ENCODE peak calls at places on chromosomes 2 and 18, in nine cellular contexts. I is stomach; S is uterus; D is breast epithelium; T is GM12878; G is spleen; B is fibroblast of lung; N is CD4-positive, alpha-beta T cell; W is SK-N-SH. H is an unnamed sample.

GRCh38 chr2:234917245-234917975 is 34.4 kb upstream of the SH3BP4 start:
- DNase-seq in I (no peak), S (no peak), D (no peak), T (no peak), G (no peak), B (peak; percentile 60), N (no peak), W (no peak), H (no peak)

GRCh38 chr2:189254268-189254883 is 74.8 kb upstream of the COL5A2 start:
- DNase-seq in I (no peak), S (peak; percentile 16), D (peak; percentile 50), T (no peak), G (no peak), B (peak; percentile 86), N (no peak), W (peak; percentile 7), H (no peak)

GRCh38 chr18:77539860-77540259 is 290.2 kb downstream of the GALR1 start:
- DNase-seq in I (no peak), S (no peak), D (no peak), T (no peak), G (no peak), B (no peak), N (no peak), W (no peak), H (no peak)

GRCh38 chr2:47654790-47655562 is 128.0 kb upstream of the MSH6 start:
- DNase-seq in I (no peak), S (no peak), D (no peak), T (peak; percentile 60), G (no peak), B (no peak), N (no peak), W (no peak), H (no peak)

GRCh38 chr2:52336951-52337350 is 1305.0 kb upstream of the NRXN1 start:
- DNase-seq in I (no peak), S (no peak), D (no peak), T (no peak), G (no peak), B (no peak), N (no peak), W (no peak), H (no peak)

GRCh38 chr2:170554278-170554955 is 160.7 kb upstream of the SP5 start:
- DNase-seq in I (peak; percentile 32), S (peak; percentile 66), D (no peak), T (no peak), G (no peak), B (peak; percentile 54), N (no peak), W (no peak), H (no peak)

GRCh38 chr18:78973357-78974083 is 6.1 kb upstream of the SALL3 start:
- DNase-seq in I (no peak), S (no peak), D (no peak), T (no peak), G (no peak), B (no peak), N (no peak), W (no peak), H (no peak)

GRCh38 chr2:118992740-118993391 is 50.9 kb downstream of the MARCO start:
- DNase-seq in I (peak; percentile 10), S (no peak), D (no peak), T (no peak), G (no peak), B (no peak), N (no peak), W (no peak), H (no peak)

GRCh38 chr18:78601923-78602322 is 377.7 kb upstream of the SALL3 start:
- DNase-seq in I (no peak), S (no peak), D (no peak), T (no peak), G (no peak), B (no peak), N (no peak), W (no peak), H (no peak)

DNA sequence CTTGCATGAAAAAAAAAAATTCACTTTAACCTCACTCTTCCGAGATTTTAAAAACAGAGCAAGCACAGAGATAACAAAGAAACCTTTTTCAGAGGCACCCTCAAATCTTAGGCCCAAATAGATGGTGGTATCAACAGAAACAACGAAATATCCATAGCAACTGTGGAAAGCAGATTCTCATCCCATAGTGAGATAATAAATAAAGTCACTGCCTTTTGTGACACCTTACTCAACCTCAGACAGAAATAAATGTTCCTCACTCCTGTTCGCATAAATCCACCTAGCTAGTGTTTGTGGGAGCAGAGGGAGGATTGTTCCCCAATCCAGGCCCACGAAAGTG is 60.9 kb upstream of the RTN4 start:
- DNase-seq in I (no peak), S (no peak), D (no peak), T (no peak), G (no peak), B (no peak), N (no peak), W (no peak), H (no peak)
- TF ChIP-seq CTCF in I (no peak), S (no peak), D (no peak), T (no peak), G (no peak), B (no peak), N (no peak), W (no peak), H (no peak)

GRCh38 chr2:233412405-233412804 is 58.1 kb downstream of the DGKD start:
- DNase-seq in I (no peak), S (no peak), D (no peak), T (no peak), G (no peak), B (peak; percentile 16), N (no peak), W (no peak), H (no peak)

GRCh38 chr2:233409286-233409991 is 55.1 kb downstream of the DGKD start:
- DNase-seq in I (peak; percentile 74), S (no peak), D (no peak), T (no peak), G (no peak), B (no peak), N (no peak), W (no peak), H (peak; percentile 53)

GRCh38 chr2:233413046-233413445 is 58.8 kb downstream of the DGKD start:
- DNase-seq in I (no peak), S (no peak), D (no peak), T (no peak), G (no peak), B (peak; percentile 60), N (no peak), W (no peak), H (no peak)

GRCh38 chr2:233410191-233410760 is 56.0 kb downstream of the DGKD start:
- DNase-seq in I (peak; percentile 86), S (no peak), D (no peak), T (no peak), G (no peak), B (no peak), N (no peak), W (no peak), H (no peak)

DNA sequence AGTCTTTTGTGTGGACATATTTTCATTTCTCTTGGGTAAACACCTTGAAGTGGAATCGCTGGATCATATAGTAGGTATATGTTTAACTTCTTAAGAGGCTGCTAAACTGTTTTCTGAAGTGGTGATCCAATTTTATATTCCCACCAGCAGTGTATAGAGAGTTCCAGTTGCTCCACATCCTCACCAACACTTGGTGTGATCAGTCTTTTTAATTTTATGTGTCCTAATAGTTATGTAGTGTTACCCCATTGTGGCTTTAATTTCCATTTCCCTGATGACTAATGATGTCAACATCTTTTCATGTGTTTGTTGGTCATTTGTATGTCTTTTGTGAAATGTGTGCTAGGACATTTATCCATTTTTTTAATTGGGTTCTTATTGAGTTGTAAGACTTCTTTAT is 56.9 kb downstream of the DGKD start:
- DNase-seq in I (no peak), S (no peak), D (no peak), T (no peak), G (no peak), B (no peak), N (no peak), W (no peak), H (no peak)
- H3K27ac ChIP-seq in I (peak overlapping the region; percentile 90), S (no peak overlapping the region), D (no peak overlapping the region), T (no peak overlapping the region), G (no peak overlapping the region), B (no peak overlapping the region), N (peak overlapping the region; percentile 11), W (no peak overlapping the region), H (no peak overlapping the region)

GRCh38 chr18:37476182-37476581 is 89.4 kb downstream of the CELF4 start:
- DNase-seq in I (no peak), S (no peak), D (no peak), T (no peak), G (no peak), B (no peak), N (no peak), W (peak; percentile 62), H (no peak)
- TF ChIP-seq CTCF in I (no peak), S (no peak), D (no peak), T (peak; percentile 44), G (peak; percentile 35), B (peak; percentile 45), N (no peak), W (peak; percentile 50), H (no peak)

DNA sequence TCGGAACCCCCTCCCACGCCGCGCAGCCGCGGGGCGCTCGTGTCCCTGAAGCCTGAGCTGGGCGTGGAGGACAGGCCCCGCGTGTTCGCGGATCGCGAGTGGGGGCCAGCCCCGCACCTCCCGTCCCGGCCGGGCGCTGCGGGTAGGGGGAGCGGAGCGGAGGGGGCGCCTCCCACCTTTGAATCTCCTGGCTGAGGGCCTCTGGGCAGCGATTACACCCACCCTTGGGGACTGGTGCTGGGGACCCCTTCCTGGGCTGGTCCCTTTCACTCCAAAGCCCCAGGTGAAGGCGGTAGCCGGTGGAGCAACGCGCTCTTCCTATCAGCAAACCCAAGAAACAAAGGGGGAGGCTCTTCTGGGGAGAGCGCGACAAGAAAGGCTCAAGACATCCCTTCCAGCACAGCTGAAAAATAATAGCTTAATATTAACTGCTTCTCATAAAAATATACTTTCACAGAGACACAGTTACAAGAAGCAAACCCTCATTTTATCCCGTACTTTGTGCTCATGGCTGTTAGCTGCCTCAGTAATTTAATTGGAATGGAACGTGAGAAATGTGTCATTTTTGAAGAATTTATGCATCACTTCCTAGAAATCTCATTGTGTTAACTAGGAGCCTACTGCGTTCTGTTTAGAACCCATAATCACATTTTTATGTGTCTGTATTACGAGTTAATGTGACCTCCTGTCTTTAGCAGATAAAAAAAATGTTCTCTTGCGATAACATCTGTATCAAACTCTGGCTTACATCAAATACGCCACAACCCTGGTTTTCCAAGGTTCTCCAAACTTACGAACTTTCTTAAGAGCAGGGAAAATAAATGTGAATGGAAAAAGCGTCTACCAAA is 11.7 kb upstream of the GBX2 start:
- DNase-seq in I (no peak), S (no peak), D (no peak), T (no peak), G (no peak), B (peak; percentile 83), N (no peak), W (peak; percentile 30), H (no peak)
- H3K27ac ChIP-seq in I (no peak overlapping the region), S (no peak overlapping the region), D (no peak overlapping the region), T (no peak overlapping the region), G (no peak overlapping the region), B (no peak overlapping the region), N (no peak overlapping the region), W (peak overlapping the region; percentile 58), H (no peak overlapping the region)

DNA sequence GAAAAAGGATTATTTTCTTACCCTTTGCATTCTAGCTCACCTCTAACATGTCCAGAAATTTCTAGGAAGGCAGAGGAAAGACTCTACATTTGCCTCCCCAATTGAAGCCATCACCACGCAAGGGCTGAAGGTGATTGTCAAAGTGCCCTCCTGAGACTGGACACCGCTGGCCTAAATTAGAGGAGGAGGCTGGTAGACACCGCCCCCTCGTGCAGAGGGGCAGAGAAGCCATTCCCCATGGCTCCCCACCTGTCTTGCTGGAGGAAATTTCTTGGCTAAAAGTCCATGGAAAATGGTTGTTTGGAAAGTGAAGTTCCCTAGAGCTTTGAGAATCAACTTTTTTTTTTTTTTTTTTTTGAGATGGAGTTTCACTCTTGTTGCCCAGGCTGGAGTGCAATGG is 31.3 kb upstream of the CREB1 start:
- DNase-seq in I (no peak), S (no peak), D (no peak), T (no peak), G (no peak), B (no peak), N (no peak), W (no peak), H (no peak)
- TF ChIP-seq CTCF in I (no peak), S (no peak), D (no peak), T (no peak), G (no peak), B (no peak), N (no peak), W (no peak), H (no peak)

H was measured in CD8-positive, alpha-beta T cell.